ENCODE peak calls at places on chromosomes 4 and X, in four cellular contexts. L is sigmoid colon, F is astrocyte, B is psoas muscle. C is an unnamed sample.

GRCh38 chr4:123884922-123885321 is 488.3 kb downstream of the SPRY1 start:
- DNase-seq in L (no peak), F (no peak), B (no peak), C (no peak)

GRCh38 chrX:47078129-47079043 is at the start of gene RGN:
- DNase-seq in L (no peak), F (no peak), B (peak; percentile 66), C (no peak)

GRCh38 chr4:37904824-37905223 is 13.9 kb downstream of the TBC1D1 start:
- DNase-seq in L (no peak), F (no peak), B (no peak), C (no peak)

GRCh38 chr4:174120446-174121142 is 162.9 kb downstream of the FBXO8 start:
- DNase-seq in L (peak; percentile 74), F (peak; percentile 54), B (peak; percentile 56), C (peak; percentile 44)

GRCh38 chrX:151370906-151371305 is 26.1 kb upstream of the VMA21 start:
- DNase-seq in L (no peak), F (no peak), B (no peak), C (no peak)

GRCh38 chrX:18899796-18900380 is 84.0 kb downstream of the PHKA2 start:
- DNase-seq in L (no peak), F (no peak), B (no peak), C (no peak)

GRCh38 chr4:184268574-184269160 is 51.0 kb upstream of the ENPP6 start:
- DNase-seq in L (no peak), F (no peak), B (no peak), C (no peak)

GRCh38 chr4:99845708-99846469 is 29.3 kb downstream of the DAPP1 start:
- DNase-seq in L (no peak), F (no peak), B (no peak), C (no peak)

GRCh38 chrX:124555036-124555595 is 208.8 kb downstream of the SH2D1A start:
- DNase-seq in L (no peak), F (peak; percentile 16), B (no peak), C (no peak)

GRCh38 chr4:169063441-169063840 is 53.4 kb upstream of the CBR4 start:
- DNase-seq in L (no peak), F (no peak), B (no peak), C (no peak)

GRCh38 chr4:108702960-108703359 is 52.6 kb downstream of the OSTC start:
- DNase-seq in L (no peak), F (no peak), B (no peak), C (no peak)

GRCh38 chrX:70092247-70092646 is 30.0 kb downstream of the OTUD6A start:
- DNase-seq in L (no peak), F (no peak), B (no peak), C (no peak)

DNA sequence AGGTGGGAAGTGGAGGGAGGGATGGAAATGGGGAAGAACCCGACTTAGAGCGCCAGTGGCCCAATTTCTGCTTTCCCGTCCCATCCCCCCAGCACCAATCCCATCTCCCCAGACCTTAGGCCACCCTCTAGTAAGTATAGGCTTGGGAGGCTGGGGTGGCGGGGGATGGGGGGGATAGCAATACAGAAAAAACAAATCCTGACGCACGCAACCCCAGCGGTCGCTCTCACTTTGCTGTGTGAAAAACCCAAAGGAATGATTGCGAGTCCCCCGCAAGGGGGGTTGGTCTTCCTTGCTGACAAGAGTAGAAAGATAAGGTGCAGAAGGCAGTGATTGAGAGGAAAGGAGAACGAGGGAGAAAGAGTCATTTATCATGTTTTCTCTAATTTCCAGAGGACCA is 854 bp downstream of the CPE start:
- DNase-seq in L (no peak), F (peak; percentile 25), B (peak; percentile 46), C (no peak)
- H3K4me3 ChIP-seq in L (peak overlapping the region; percentile 33), F (peak overlapping the region; percentile 34), B (peak overlapping the region; percentile 55), C (no peak overlapping the region)

GRCh38 chr4:101420661-101421060 is 73.3 kb upstream of the PPP3CA start:
- DNase-seq in L (no peak), F (peak; percentile 11), B (no peak), C (no peak)

GRCh38 chr4:101419324-101420135 is 72.2 kb upstream of the PPP3CA start:
- DNase-seq in L (no peak), F (peak; percentile 75), B (no peak), C (peak; percentile 8)

GRCh38 chr4:101418055-101418454 is 70.7 kb upstream of the PPP3CA start:
- DNase-seq in L (no peak), F (peak; percentile 57), B (no peak), C (no peak)

GRCh38 chr4:101417046-101417445 is 69.7 kb upstream of the PPP3CA start:
- DNase-seq in L (no peak), F (no peak), B (no peak), C (no peak)

DNA sequence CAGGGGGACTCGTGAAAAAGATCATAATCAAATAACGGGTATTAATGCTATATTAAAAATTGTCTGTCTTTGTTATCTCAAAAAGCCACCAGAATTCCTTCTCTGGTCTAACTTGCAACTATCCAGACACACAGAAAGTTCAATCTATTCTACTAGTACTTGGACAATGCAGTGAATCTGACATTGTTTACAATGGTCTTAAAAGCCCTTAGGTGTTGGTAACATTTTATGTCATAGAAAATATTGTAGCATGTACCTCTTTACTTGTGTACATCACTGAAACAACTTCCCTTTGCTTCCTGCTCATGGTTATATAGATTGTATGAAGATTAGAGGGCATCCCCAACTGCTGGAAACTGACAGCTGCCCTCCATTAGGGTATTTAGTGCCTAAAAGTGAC is 71.1 kb upstream of the PPP3CA start:
- DNase-seq in L (no peak), F (no peak), B (no peak), C (no peak)
- H3K27me3 ChIP-seq in L (no peaks in the 10 kb centered on the region), F (no peaks in the 10 kb centered on the region), B (no peaks in the 10 kb centered on the region), C (no peaks in the 10 kb centered on the region)

GRCh38 chrX:17527932-17528331 is 152.9 kb downstream of the NHS start:
- DNase-seq in L (no peak), F (no peak), B (no peak), C (peak; percentile 57)

GRCh38 chrX:17527135-17527701 is 152.2 kb downstream of the NHS start:
- DNase-seq in L (no peak), F (no peak), B (no peak), C (peak; percentile 24)

GRCh38 chrX:17529349-17529748 is 154.3 kb downstream of the NHS start:
- DNase-seq in L (no peak), F (no peak), B (no peak), C (no peak)

GRCh38 chrX:17535229-17535628 is 160.2 kb downstream of the NHS start:
- DNase-seq in L (no peak), F (no peak), B (no peak), C (peak; percentile 36)

GRCh38 chrX:17531500-17531899 is 156.5 kb downstream of the NHS start:
- DNase-seq in L (no peak), F (no peak), B (no peak), C (no peak)
- H3K4me3 ChIP-seq in L (no peak overlapping the region), F (no peak overlapping the region), B (no peak overlapping the region), C (no peak overlapping the region)

GRCh38 chrX:119996069-119996468 is 52.5 kb upstream of the NKAP start:
- DNase-seq in L (no peak), F (no peak), B (no peak), C (no peak)

GRCh38 chrX:119989905-119990408 is 46.4 kb upstream of the NKAP start:
- DNase-seq in L (no peak), F (no peak), B (no peak), C (no peak)

GRCh38 chrX:119986203-119986602 is 42.7 kb upstream of the NKAP start:
- DNase-seq in L (no peak), F (no peak), B (no peak), C (no peak)

GRCh38 chrX:119990409-119990994 is 47.0 kb upstream of the NKAP start:
- DNase-seq in L (no peak), F (no peak), B (no peak), C (no peak)

GRCh38 chrX:119990995-119991787 is 47.6 kb upstream of the NKAP start:
- DNase-seq in L (no peak), F (no peak), B (no peak), C (no peak)
- H3K27me3 ChIP-seq in L (peaks cover 74% of the 10 kb centered on the region), F (peaks cover 38% of the 10 kb centered on the region), B (peaks cover 12% of the 10 kb centered on the region), C (peaks cover 16% of the 10 kb centered on the region)

GRCh38 chr4:147479817-147480216 is 1.1 kb upstream of the EDNRA start:
- DNase-seq in L (no peak), F (peak; percentile 81), B (no peak), C (no peak)

GRCh38 chr4:147482281-147482680 is 1.4 kb downstream of the EDNRA start:
- DNase-seq in L (no peak), F (peak; percentile 44), B (no peak), C (no peak)

GRCh38 chr4:147480502-147480890 is 401 bp upstream of the EDNRA start:
- DNase-seq in L (no peak), F (no peak), B (no peak), C (no peak)

GRCh38 chr4:147480891-147481576 is at the start of gene EDNRA:
- DNase-seq in L (no peak), F (peak; percentile 61), B (peak; percentile 51), C (no peak)

DNA sequence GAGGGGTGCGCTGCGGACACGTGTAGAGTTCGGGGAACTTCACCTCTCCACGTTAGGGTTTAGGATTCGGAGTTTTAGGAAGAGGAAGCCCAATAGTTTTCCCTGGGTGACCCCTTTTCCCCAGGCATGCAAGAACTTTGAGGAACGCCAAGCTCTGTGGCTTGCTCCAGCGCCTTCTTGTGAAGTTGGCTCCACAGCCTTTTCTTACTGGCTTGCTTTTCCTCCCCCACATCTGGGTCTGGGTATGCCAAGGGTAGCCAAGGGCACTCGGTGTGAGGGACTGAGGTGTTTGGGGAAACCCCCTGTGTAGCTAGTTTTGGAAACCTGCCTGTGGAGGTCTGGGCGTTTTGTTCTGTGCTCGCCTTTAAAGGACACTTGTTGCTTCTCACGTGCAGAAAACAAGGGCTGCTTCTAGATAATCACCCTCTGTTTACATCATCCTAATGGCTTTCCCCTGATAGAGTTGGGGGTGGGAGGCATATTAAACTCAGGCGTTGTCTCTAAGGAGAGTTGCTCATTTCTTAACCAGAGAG is 746 bp downstream of the EDNRA start:
- DNase-seq in L (no peak), F (peak; percentile 31), B (no peak), C (no peak)
- H3K4me3 ChIP-seq in L (peak overlapping the region; percentile 34), F (peak overlapping the region; percentile 77), B (peak overlapping the region; percentile 62), C (no peak overlapping the region)

GRCh38 chrX:78944351-78944750 is 840 bp upstream of the P2RY10 start:
- DNase-seq in L (no peak), F (no peak), B (no peak), C (no peak)

GRCh38 chrX:78946178-78946896 is 1.1 kb downstream of the P2RY10 start:
- DNase-seq in L (no peak), F (no peak), B (no peak), C (no peak)

GRCh38 chrX:78950157-78950556 is 5.0 kb downstream of the P2RY10 start:
- DNase-seq in L (no peak), F (no peak), B (no peak), C (no peak)

GRCh38 chrX:78945186-78945912 is at the start of gene P2RY10:
- DNase-seq in L (no peak), F (no peak), B (no peak), C (no peak)
- H3K27me3 ChIP-seq in L (no peaks in the 10 kb centered on the region), F (no peaks in the 10 kb centered on the region), B (no peaks in the 10 kb centered on the region), C (no peaks in the 10 kb centered on the region)

DNA sequence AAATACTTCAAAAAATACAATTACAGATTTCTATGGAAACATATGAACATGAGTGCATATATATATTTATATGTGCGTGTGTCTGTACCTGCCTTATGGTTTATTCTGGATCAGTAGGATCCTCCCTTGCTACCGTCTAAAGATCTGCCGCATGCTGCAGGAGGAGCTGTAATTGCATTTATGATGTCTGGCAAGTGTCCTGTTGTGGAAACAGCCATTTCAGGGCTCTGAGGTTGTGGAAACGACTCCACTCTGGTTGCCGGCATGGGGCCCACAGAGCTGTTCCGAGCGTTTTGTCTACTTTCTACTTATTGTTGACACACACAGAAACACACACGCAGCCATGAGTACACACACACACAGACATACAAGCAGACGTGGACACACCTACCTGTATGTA is 21.3 kb downstream of the CD99 start:
- DNase-seq in L (no peak), F (no peak), B (no peak), C (no peak)
- H3K4me3 ChIP-seq in L (no peak overlapping the region), F (no peak overlapping the region), B (no peak overlapping the region), C (no peak overlapping the region)

C was measured in HL-60.